ENCODE peak calls at places on chromosomes 13 and 19, in four cellular contexts. One of them, this sample, is unnamed.

GRCh38 chr13:95288899-95289500 is 12.3 kb downstream of the ABCC4 start:
- DNase-seq in IMR-90: no peak
- DNase-seq in transverse colon: no peak
- DNase-seq in breast epithelium: no peak
- DNase-seq in this sample: no peak

GRCh38 chr13:59658027-59658735 is 505.5 kb downstream of the DIAPH3 start:
- DNase-seq in transverse colon: no peak
- DNase-seq in IMR-90: no peak
- DNase-seq in breast epithelium: no peak
- DNase-seq in this sample: no peak

GRCh38 chr19:10074153-10074552 is 12.0 kb upstream of the SHFL start:
- DNase-seq in transverse colon: no peak
- DNase-seq in breast epithelium: no peak
- DNase-seq in IMR-90: peak
- DNase-seq in this sample: no peak

GRCh38 chr13:50574731-50575130 is 268.8 kb downstream of the DLEU7 start:
- DNase-seq in breast epithelium: no peak
- DNase-seq in transverse colon: no peak
- DNase-seq in IMR-90: no peak
- DNase-seq in this sample: no peak

GRCh38 chr19:39402417-39403297 is 4.0 kb upstream of the ZFP36 start:
- DNase-seq in IMR-90: peak
- DNase-seq in transverse colon: peak
- DNase-seq in breast epithelium: peak
- DNase-seq in this sample: peak

GRCh38 chr13:90098580-90098979 is 1248.9 kb upstream of the MIR17HG start:
- DNase-seq in transverse colon: no peak
- DNase-seq in breast epithelium: no peak
- DNase-seq in IMR-90: no peak
- DNase-seq in this sample: no peak

GRCh38 chr19:3463959-3464796 is 16.1 kb downstream of the SMIM24 start:
- DNase-seq in IMR-90: no peak
- DNase-seq in breast epithelium: no peak
- DNase-seq in transverse colon: no peak
- DNase-seq in this sample: no peak

GRCh38 chr13:38686635-38687245 is at the start of gene FREM2:
- DNase-seq in breast epithelium: no peak
- DNase-seq in transverse colon: peak
- DNase-seq in IMR-90: no peak
- DNase-seq in this sample: peak

GRCh38 chr13:109509154-109509905 is 277.1 kb downstream of the IRS2 start:
- DNase-seq in breast epithelium: no peak
- DNase-seq in IMR-90: peak
- DNase-seq in transverse colon: no peak
- DNase-seq in this sample: no peak

GRCh38 chr13:95833126-95833525 is 156.2 kb downstream of the DNAJC3 start:
- DNase-seq in transverse colon: no peak
- DNase-seq in breast epithelium: no peak
- DNase-seq in IMR-90: no peak
- DNase-seq in this sample: no peak

GRCh38 chr19:41928754-41929535 is 696 bp upstream of the ERFL start:
- DNase-seq in breast epithelium: no peak
- DNase-seq in IMR-90: no peak
- DNase-seq in transverse colon: peak
- DNase-seq in this sample: no peak

GRCh38 chr13:114132419-114133121 is at the start of gene RASA3:
- DNase-seq in IMR-90: peak
- DNase-seq in transverse colon: peak
- DNase-seq in breast epithelium: no peak
- DNase-seq in this sample: peak
- TF ChIP-seq POLR2A in IMR-90: peak
- TF ChIP-seq POLR2A in transverse colon: peak
- TF ChIP-seq POLR2A in breast epithelium: no peak
- TF ChIP-seq POLR2A in this sample: peak

GRCh38 chr19:46945668-46946067 is 74.0 kb upstream of the NPAS1 start:
- DNase-seq in breast epithelium: no peak
- DNase-seq in IMR-90: no peak
- DNase-seq in transverse colon: no peak
- DNase-seq in this sample: no peak

GRCh38 chr19:46944918-46945628 is 74.6 kb upstream of the NPAS1 start:
- DNase-seq in breast epithelium: no peak
- DNase-seq in transverse colon: peak
- DNase-seq in IMR-90: peak
- DNase-seq in this sample: peak

GRCh38 chr19:46943150-46943946 is 76.3 kb upstream of the NPAS1 start:
- DNase-seq in breast epithelium: no peak
- DNase-seq in IMR-90: no peak
- DNase-seq in transverse colon: no peak
- DNase-seq in this sample: no peak

GRCh38 chr19:46946090-46946489 is 73.5 kb upstream of the NPAS1 start:
- DNase-seq in breast epithelium: no peak
- DNase-seq in transverse colon: peak
- DNase-seq in IMR-90: no peak
- DNase-seq in this sample: no peak

DNA sequence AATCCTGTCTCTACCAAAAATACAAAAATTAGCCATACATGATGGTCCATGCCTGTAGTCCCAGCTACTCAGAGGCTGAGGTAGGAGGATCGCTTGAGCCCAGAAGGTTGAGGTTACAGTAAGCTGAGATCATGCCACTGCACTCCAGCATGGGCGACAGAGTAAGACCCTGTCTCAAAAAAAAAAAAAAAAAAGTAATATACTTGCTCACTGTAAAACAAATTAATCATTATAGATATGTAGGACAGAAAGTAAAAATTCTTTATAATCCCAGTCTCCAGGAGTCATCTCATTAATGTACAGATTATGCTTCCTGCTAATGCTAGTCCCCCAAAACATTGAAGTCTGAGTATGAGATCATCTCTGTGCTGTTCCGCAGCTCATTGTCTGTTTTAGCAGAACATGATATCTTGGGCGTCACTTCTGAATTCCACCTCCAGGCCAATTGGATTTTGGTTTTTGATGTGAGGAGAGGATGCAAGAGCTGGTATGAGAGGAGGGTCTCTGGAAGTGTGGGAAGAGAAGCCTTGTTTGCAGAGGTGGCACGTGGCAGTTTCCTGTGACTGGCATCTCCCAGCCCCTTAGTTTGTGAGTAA is 75.4 kb upstream of the NPAS1 start:
- DNase-seq in IMR-90: no peak
- DNase-seq in breast epithelium: no peak
- DNase-seq in transverse colon: no peak
- DNase-seq in this sample: no peak
- H3K4me3 ChIP-seq in IMR-90: no peak
- H3K4me3 ChIP-seq in breast epithelium: no peak
- H3K4me3 ChIP-seq in transverse colon: no peak
- H3K4me3 ChIP-seq in this sample: no peak

DNA sequence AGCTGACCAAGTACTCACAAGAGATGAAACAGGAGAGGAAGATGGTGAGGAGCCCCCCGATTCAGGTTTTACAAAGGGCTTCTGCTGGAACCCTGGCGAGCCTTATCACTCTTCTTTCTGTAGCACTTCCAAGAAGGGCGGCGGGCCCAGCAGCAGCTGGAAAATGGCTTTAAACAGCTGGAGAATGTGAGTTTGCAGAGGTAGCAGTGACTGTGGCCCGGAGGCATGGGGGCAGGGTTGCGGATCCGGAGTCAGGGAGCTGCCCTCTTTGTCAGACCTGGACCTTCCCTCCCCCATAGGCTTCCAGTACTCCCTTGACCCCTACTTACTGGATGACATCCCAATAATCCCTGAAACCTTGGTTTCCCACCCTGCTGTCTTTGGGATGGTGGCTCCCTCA is 3.6 kb downstream of the TRIP10 start:
- DNase-seq in IMR-90: no peak
- DNase-seq in breast epithelium: no peak
- DNase-seq in transverse colon: peak
- DNase-seq in this sample: no peak
- H3K27ac ChIP-seq in IMR-90: peak
- H3K27ac ChIP-seq in breast epithelium: peak
- H3K27ac ChIP-seq in transverse colon: peak
- H3K27ac ChIP-seq in this sample: no peak

GRCh38 chr19:2173841-2174577 is 10.3 kb downstream of the DOT1L start:
- DNase-seq in breast epithelium: no peak
- DNase-seq in transverse colon: no peak
- DNase-seq in IMR-90: no peak
- DNase-seq in this sample: no peak

GRCh38 chr19:2175742-2176141 is 12.0 kb downstream of the DOT1L start:
- DNase-seq in breast epithelium: no peak
- DNase-seq in transverse colon: no peak
- DNase-seq in IMR-90: no peak
- DNase-seq in this sample: no peak

GRCh38 chr19:2179095-2179494 is 15.4 kb downstream of the DOT1L start:
- DNase-seq in IMR-90: no peak
- DNase-seq in transverse colon: no peak
- DNase-seq in breast epithelium: no peak
- DNase-seq in this sample: no peak

GRCh38 chr19:2173388-2173787 is 9.7 kb downstream of the DOT1L start:
- DNase-seq in transverse colon: no peak
- DNase-seq in IMR-90: no peak
- DNase-seq in breast epithelium: no peak
- DNase-seq in this sample: no peak

DNA sequence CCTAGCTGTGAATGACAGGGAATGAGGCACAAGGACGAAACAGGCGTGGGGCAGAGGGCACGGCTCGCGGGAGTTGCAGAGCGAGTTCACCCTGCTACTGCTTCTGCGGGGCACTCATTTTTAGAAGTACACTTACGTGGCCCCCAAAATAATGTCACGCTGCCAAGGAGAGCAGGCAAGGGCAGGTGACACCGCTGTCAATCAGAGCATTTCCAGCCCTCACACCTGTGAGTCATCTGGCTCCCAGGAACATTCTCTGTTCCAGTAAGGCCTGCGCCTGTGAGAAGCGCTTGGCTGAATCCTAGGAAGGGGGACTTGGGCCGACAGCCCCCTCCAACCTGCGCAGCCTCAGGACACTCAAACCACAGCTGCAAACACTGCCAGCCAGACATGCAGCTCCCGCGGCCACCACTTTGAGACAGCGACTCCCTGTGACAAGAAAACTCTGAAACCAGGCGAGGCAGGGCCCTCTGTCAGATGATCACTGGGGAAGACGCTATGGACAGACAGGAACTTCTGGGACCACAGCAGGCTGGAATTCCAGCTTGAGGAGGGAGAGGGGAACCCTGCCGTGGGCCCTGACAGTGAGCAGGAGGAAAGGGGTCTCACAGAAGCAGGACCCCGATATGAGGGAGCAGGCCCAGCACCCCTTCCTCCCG is 12.7 kb downstream of the DOT1L start:
- DNase-seq in IMR-90: no peak
- DNase-seq in breast epithelium: no peak
- DNase-seq in transverse colon: no peak
- DNase-seq in this sample: no peak
- TF ChIP-seq POLR2A in IMR-90: no peak
- TF ChIP-seq POLR2A in breast epithelium: no peak
- TF ChIP-seq POLR2A in transverse colon: no peak
- TF ChIP-seq POLR2A in this sample: no peak

GRCh38 chr19:38252935-38253691 is 3.1 kb downstream of the PPP1R14A start:
- DNase-seq in breast epithelium: no peak
- DNase-seq in IMR-90: no peak
- DNase-seq in transverse colon: no peak
- DNase-seq in this sample: no peak
- H3K4me3 ChIP-seq in breast epithelium: peak
- H3K4me3 ChIP-seq in IMR-90: no peak
- H3K4me3 ChIP-seq in transverse colon: peak
- H3K4me3 ChIP-seq in this sample: no peak

GRCh38 chr19:13731147-13731964 is 33.0 kb upstream of the MRI1 start:
- DNase-seq in IMR-90: peak
- DNase-seq in breast epithelium: peak
- DNase-seq in transverse colon: peak
- DNase-seq in this sample: peak

GRCh38 chr19:13738073-13738472 is 26.2 kb upstream of the MRI1 start:
- DNase-seq in transverse colon: no peak
- DNase-seq in IMR-90: no peak
- DNase-seq in breast epithelium: no peak
- DNase-seq in this sample: no peak

GRCh38 chr19:13732337-13732736 is 32.0 kb upstream of the MRI1 start:
- DNase-seq in transverse colon: no peak
- DNase-seq in breast epithelium: no peak
- DNase-seq in IMR-90: no peak
- DNase-seq in this sample: no peak

GRCh38 chr19:13729859-13730258 is 34.5 kb upstream of the MRI1 start:
- DNase-seq in breast epithelium: no peak
- DNase-seq in IMR-90: peak
- DNase-seq in transverse colon: no peak
- DNase-seq in this sample: no peak

DNA sequence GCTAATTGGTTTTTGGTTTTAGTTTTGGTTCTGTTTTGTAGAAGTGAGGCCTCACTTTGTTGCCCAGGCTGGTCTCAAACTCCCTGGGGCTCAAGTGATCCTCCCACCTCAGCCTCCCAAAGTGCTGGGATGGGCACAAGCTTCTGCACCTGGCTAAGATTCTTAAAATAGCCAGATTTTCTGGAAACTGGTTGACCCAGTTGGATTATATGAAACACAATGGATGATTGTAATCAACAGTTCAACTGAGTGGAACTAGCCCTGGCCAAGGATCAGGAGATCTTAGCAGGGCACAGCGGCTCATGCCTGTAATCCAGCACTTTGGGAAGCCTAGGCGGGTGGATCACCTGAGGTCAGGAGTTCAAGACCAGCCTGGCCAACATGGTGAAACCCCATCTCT is 29.6 kb upstream of the MRI1 start:
- DNase-seq in IMR-90: no peak
- DNase-seq in breast epithelium: no peak
- DNase-seq in transverse colon: no peak
- DNase-seq in this sample: no peak
- H3K27ac ChIP-seq in IMR-90: no peak
- H3K27ac ChIP-seq in breast epithelium: peak
- H3K27ac ChIP-seq in transverse colon: no peak
- H3K27ac ChIP-seq in this sample: no peak

This sample was measured in body of pancreas.